ENCODE peak calls at places on chromosomes 2 and 18, in seven cellular contexts. L, J, R, Y, X, H and U are unnamed samples.

GRCh38 chr2:225911019-225911418 is 511.5 kb downstream of the NYAP2 start:
- DNase-seq in R (no peak), L (no peak), H (no peak), Y (no peak), J (no peak), X (no peak), U (no peak)

GRCh38 chr2:196750977-196751631 is 48.4 kb downstream of the GTF3C3 start:
- DNase-seq in H (peak), L (peak), J (peak), R (peak), Y (peak), X (no peak), U (peak)

GRCh38 chr2:201970786-201971108 is 62.9 kb upstream of the FZD7 start:
- DNase-seq in R (no peak), L (no peak), J (no peak), Y (no peak), X (no peak), H (no peak), U (no peak)

GRCh38 chr18:2325308-2325849 is 245.9 kb downstream of the METTL4 start:
- DNase-seq in L (peak), Y (no peak), J (no peak), H (no peak), R (no peak), X (no peak), U (no peak)

GRCh38 chr2:128503358-128504241 is 184.9 kb upstream of the HS6ST1 start:
- DNase-seq in Y (no peak), R (no peak), J (no peak), X (no peak), L (no peak), H (no peak), U (no peak)

GRCh38 chr2:25230128-25230527 is 61.7 kb upstream of the POMC start:
- DNase-seq in J (no peak), Y (no peak), H (no peak), X (peak), R (no peak), L (no peak), U (no peak)

GRCh38 chr2:164954186-164954585 is 1.1 kb downstream of the SLC38A11 start:
- DNase-seq in Y (no peak), L (no peak), X (no peak), H (no peak), R (no peak), J (no peak), U (no peak)

GRCh38 chr18:59101830-59102414 is 37.8 kb upstream of the SEC11C start:
- DNase-seq in H (no peak), R (no peak), L (no peak), J (no peak), Y (no peak), X (no peak), U (no peak)

GRCh38 chr2:68418855-68419254 is 48.2 kb downstream of the FBXO48 start:
- DNase-seq in H (no peak), Y (no peak), X (no peak), L (no peak), R (no peak), J (no peak), U (no peak)

GRCh38 chr2:104863585-104864279 is 9.8 kb downstream of the POU3F3 start:
- DNase-seq in R (no peak), H (peak), J (no peak), Y (no peak), L (no peak), X (no peak), U (no peak)

GRCh38 chr2:128777091-128778045 is 458.7 kb upstream of the HS6ST1 start:
- DNase-seq in J (no peak), R (no peak), H (no peak), Y (no peak), X (no peak), L (no peak), U (no peak)

GRCh38 chr18:70419526-70419925 is 130.7 kb downstream of the SOCS6 start:
- DNase-seq in H (no peak), R (no peak), X (no peak), L (peak), Y (no peak), J (no peak), U (no peak)

GRCh38 chr2:64352292-64352691 is 101.7 kb upstream of the LGALSL start:
- DNase-seq in L (no peak), H (no peak), Y (no peak), R (no peak), X (no peak), J (no peak), U (no peak)

GRCh38 chr2:191758420-191759199 is 80.7 kb downstream of the NABP1 start:
- DNase-seq in L (peak), X (no peak), R (peak), H (peak), J (no peak), Y (peak), U (peak)

GRCh38 chr18:79586436-79587297 is 92.9 kb upstream of the CTDP1 start:
- DNase-seq in X (no peak), Y (no peak), H (no peak), J (peak), L (no peak), R (no peak), U (no peak)

GRCh38 chr2:151757861-151758260 is 23.6 kb upstream of the NEB start:
- DNase-seq in J (no peak), R (no peak), X (peak), Y (no peak), H (no peak), L (no peak), U (no peak)

GRCh38 chr2:218032336-218033171 is 29.8 kb upstream of the TNS1 start:
- DNase-seq in J (no peak), R (no peak), L (no peak), H (no peak), Y (no peak), X (no peak), U (no peak)

GRCh38 chr18:23142285-23142929 is 7.1 kb downstream of the CABLES1 start:
- DNase-seq in L (no peak), H (no peak), X (no peak), J (no peak), R (no peak), Y (no peak), U (no peak)

GRCh38 chr2:3483227-3483985 is 35.9 kb downstream of the ADI1 start:
- DNase-seq in X (no peak), L (peak), J (peak), H (no peak), R (peak), Y (no peak), U (no peak)

GRCh38 chr2:184067502-184067901 is 530.8 kb upstream of the ZNF804A start:
- DNase-seq in X (no peak), H (peak), R (no peak), Y (no peak), J (no peak), L (no peak), U (no peak)

GRCh38 chr2:42474765-42475454 is 18.9 kb downstream of the KCNG3 start:
- DNase-seq in H (no peak), L (no peak), X (no peak), Y (no peak), J (no peak), R (no peak), U (no peak)

GRCh38 chr2:241804326-241805276 is 4.4 kb upstream of the NEU4 start:
- DNase-seq in R (no peak), X (no peak), H (peak), L (no peak), Y (no peak), J (no peak), U (no peak)

GRCh38 chr18:44740000-44740399 is 59.3 kb downstream of the SETBP1 start:
- DNase-seq in H (no peak), J (no peak), R (no peak), X (no peak), Y (no peak), L (no peak), U (no peak)